ENCODE peak calls at places on chromosomes 7 and 10, in four cellular contexts. I is amygdala, O is astrocyte, J is germinal center. B is an unnamed sample.

GRCh38 chr10:30330512-30331168 is 18.4 kb downstream of the MTPAP start:
- DNase-seq in I (no peak), O (peak), J (no peak), B (no peak)

GRCh38 chr7:23907012-23907411 is 197.0 kb downstream of the STK31 start:
- DNase-seq in I (no peak), O (no peak), J (no peak), B (no peak)

GRCh38 chr10:31262672-31263071 is 56.3 kb upstream of the ZEB1 start:
- DNase-seq in I (no peak), O (peak), J (no peak), B (no peak)

GRCh38 chr7:140315498-140316164 is 82.7 kb downstream of the SLC37A3 start:
- DNase-seq in I (no peak), O (no peak), J (no peak), B (no peak)

GRCh38 chr7:151608031-151608551 is 88.4 kb upstream of the RHEB start:
- DNase-seq in I (no peak), O (no peak), J (no peak), B (no peak)

GRCh38 chr7:150994838-150995510 is 4.2 kb downstream of the NOS3 start:
- DNase-seq in I (no peak), O (no peak), J (no peak), B (no peak)

GRCh38 chr10:34528320-34528719 is 286.8 kb downstream of the PARD3 start:
- DNase-seq in I (no peak), O (peak), J (no peak), B (peak)

GRCh38 chr10:62589689-62590088 is 214.8 kb upstream of the ADO start:
- DNase-seq in I (no peak), O (no peak), J (no peak), B (no peak)

GRCh38 chr10:11355625-11356024 is 255.8 kb downstream of the USP6NL start:
- DNase-seq in I (no peak), O (no peak), J (no peak), B (no peak)

GRCh38 chr10:74991435-74991834 is 120.0 kb upstream of the SAMD8 start:
- DNase-seq in I (no peak), O (no peak), J (peak), B (no peak)

GRCh38 chr10:127577376-127577775 is 28.3 kb downstream of the NPS start:
- DNase-seq in I (no peak), O (peak), J (no peak), B (no peak)

GRCh38 chr7:1033546-1034145 is 10.7 kb upstream of the GPR146 start:
- DNase-seq in I (no peak), O (no peak), J (no peak), B (no peak)

GRCh38 chr7:46603780-46604725 is 683.0 kb upstream of the IGFBP3 start:
- DNase-seq in I (no peak), O (peak), J (no peak), B (no peak)

GRCh38 chr10:33913194-33913593 is 578.7 kb upstream of the NRP1 start:
- DNase-seq in I (no peak), O (no peak), J (no peak), B (no peak)

GRCh38 chr10:72563327-72563932 is 62.4 kb downstream of the MICU1 start:
- DNase-seq in I (no peak), O (no peak), J (no peak), B (no peak)